ENCODE peak calls at places on chromosome 7, in four cellular contexts. One of them, this sample, is unnamed.

GRCh38 chr7:149093228-149093627 is 2.7 kb upstream of the ZNF786 start:
- DNase-seq in GM12891: no peak
- DNase-seq in H4: no peak
- DNase-seq in Peyer's patch: no peak
- DNase-seq in this sample: no peak

GRCh38 chr7:43668035-43668434 is 61.3 kb downstream of the COA1 start:
- DNase-seq in GM12891: no peak
- DNase-seq in H4: no peak
- DNase-seq in Peyer's patch: no peak
- DNase-seq in this sample: no peak

GRCh38 chr7:142847353-142847752 is 7.5 kb upstream of the EPHB6 start:
- DNase-seq in GM12891: no peak
- DNase-seq in H4: no peak
- DNase-seq in Peyer's patch: no peak
- DNase-seq in this sample: no peak

GRCh38 chr7:147298611-147299043 is 1182.0 kb downstream of the CNTNAP2 start:
- DNase-seq in GM12891: no peak
- DNase-seq in H4: peak; percentile 30
- DNase-seq in Peyer's patch: no peak
- DNase-seq in this sample: peak; percentile 21

GRCh38 chr7:43856996-43857395 is 12.3 kb downstream of the MRPS24 start:
- DNase-seq in GM12891: no peak
- DNase-seq in H4: no peak
- DNase-seq in Peyer's patch: no peak
- DNase-seq in this sample: no peak

GRCh38 chr7:129882531-129882930 is 70.2 kb downstream of the UBE2H start:
- DNase-seq in GM12891: no peak
- DNase-seq in H4: no peak
- DNase-seq in Peyer's patch: no peak
- DNase-seq in this sample: no peak

GRCh38 chr7:45384499-45384898 is 189.7 kb upstream of the ADCY1 start:
- DNase-seq in GM12891: no peak
- DNase-seq in H4: peak; percentile 80
- DNase-seq in Peyer's patch: no peak
- DNase-seq in this sample: no peak

GRCh38 chr7:42493436-42494198 is 256.6 kb upstream of the GLI3 start:
- DNase-seq in GM12891: no peak
- DNase-seq in H4: peak; percentile 98
- DNase-seq in Peyer's patch: peak; percentile 67
- DNase-seq in this sample: no peak

GRCh38 chr7:27640914-27641570 is 21.6 kb downstream of the HIBADH start:
- DNase-seq in GM12891: no peak
- DNase-seq in H4: peak; percentile 69
- DNase-seq in Peyer's patch: no peak
- DNase-seq in this sample: no peak

GRCh38 chr7:101936612-101937231 is 119.3 kb downstream of the CUX1 start:
- DNase-seq in GM12891: no peak
- DNase-seq in H4: no peak
- DNase-seq in Peyer's patch: no peak
- DNase-seq in this sample: no peak

GRCh38 chr7:142566291-142566690 is 183.0 kb upstream of the PRSS1 start:
- DNase-seq in GM12891: no peak
- DNase-seq in H4: no peak
- DNase-seq in Peyer's patch: no peak
- DNase-seq in this sample: no peak

GRCh38 chr7:42805601-42806000 is 106.3 kb downstream of the C7orf25 start:
- DNase-seq in GM12891: no peak
- DNase-seq in H4: no peak
- DNase-seq in Peyer's patch: no peak
- DNase-seq in this sample: no peak

GRCh38 chr7:170551-171363 is 21.6 kb upstream of the FAM20C start:
- DNase-seq in GM12891: no peak
- DNase-seq in H4: no peak
- DNase-seq in Peyer's patch: no peak
- DNase-seq in this sample: no peak

GRCh38 chr7:153921408-153921807 is 130.8 kb upstream of the DPP6 start:
- DNase-seq in GM12891: no peak
- DNase-seq in H4: no peak
- DNase-seq in Peyer's patch: no peak
- DNase-seq in this sample: no peak

GRCh38 chr7:71348751-71349415 is 216.9 kb downstream of the GALNT17 start:
- DNase-seq in GM12891: no peak
- DNase-seq in H4: peak; percentile 68
- DNase-seq in Peyer's patch: no peak
- DNase-seq in this sample: no peak

GRCh38 chr7:33250421-33250827 is 121.1 kb downstream of the BBS9 start:
- DNase-seq in GM12891: no peak
- DNase-seq in H4: no peak
- DNase-seq in Peyer's patch: no peak
- DNase-seq in this sample: peak; percentile 17

GRCh38 chr7:26060713-26061339 is 91.2 kb upstream of the NFE2L3 start:
- DNase-seq in GM12891: no peak
- DNase-seq in H4: no peak
- DNase-seq in Peyer's patch: no peak
- DNase-seq in this sample: peak; percentile 69

GRCh38 chr7:120554960-120555571 is 282.1 kb downstream of the KCND2 start:
- DNase-seq in GM12891: no peak
- DNase-seq in H4: peak; percentile 63
- DNase-seq in Peyer's patch: no peak
- DNase-seq in this sample: peak; percentile 48

GRCh38 chr7:50733552-50733951 is 49.1 kb downstream of the GRB10 start:
- DNase-seq in GM12891: no peak
- DNase-seq in H4: no peak
- DNase-seq in Peyer's patch: no peak
- DNase-seq in this sample: no peak

GRCh38 chr7:9026121-9026520 is 592.7 kb downstream of the NXPH1 start:
- DNase-seq in GM12891: no peak
- DNase-seq in H4: no peak
- DNase-seq in Peyer's patch: no peak
- DNase-seq in this sample: no peak

GRCh38 chr7:137669706-137670105 is 177.1 kb downstream of the DGKI start:
- DNase-seq in GM12891: no peak
- DNase-seq in H4: no peak
- DNase-seq in Peyer's patch: no peak
- DNase-seq in this sample: no peak

GRCh38 chr7:2524808-2525140 is 5.2 kb downstream of the LFNG start:
- DNase-seq in GM12891: no peak
- DNase-seq in H4: no peak
- DNase-seq in Peyer's patch: no peak
- DNase-seq in this sample: no peak

This sample was measured in NCI-H446 treated with DMSO at 0.1 percent for 48 hours.